ENCODE peak calls at places on chromosomes 7 and 10, in nine cellular contexts. N, A, G, V, C, Z, P, W and T are unnamed samples.
A peak's percentile ranks its signal among the peaks of the same experiment; 100 is the strongest.

GRCh38 chr10:26621889-26622681 is 75.4 kb upstream of the PDSS1 start:
- DNase-seq in W (peak; percentile 34), A (no peak), P (no peak), Z (peak; percentile 13), N (no peak), G (peak; percentile 6), V (peak; percentile 88), C (no peak), T (no peak)

GRCh38 chr7:50266893-50267386 is 37.6 kb upstream of the IKZF1 start:
- DNase-seq in Z (no peak), A (peak; percentile 82), N (peak; percentile 52), G (no peak), P (no peak), C (no peak), V (peak; percentile 63), W (no peak), T (peak; percentile 69)

GRCh38 chr7:101494602-101495329 is 132.1 kb downstream of the COL26A1 start:
- DNase-seq in C (no peak), P (no peak), G (no peak), W (no peak), Z (no peak), A (no peak), V (no peak), N (no peak), T (no peak)

GRCh38 chr7:139602143-139602722 is 78.7 kb downstream of the CLEC2L start:
- DNase-seq in N (no peak), C (no peak), W (no peak), P (no peak), V (no peak), A (peak; percentile 34), Z (peak; percentile 39), G (no peak), T (no peak)

GRCh38 chr7:28804157-28804556 is 154.0 kb downstream of the TRIL start:
- DNase-seq in C (no peak), Z (no peak), N (no peak), P (no peak), A (no peak), W (no peak), V (no peak), G (no peak), T (no peak)

GRCh38 chr7:45703911-45704682 is 129.9 kb downstream of the ADCY1 start:
- DNase-seq in Z (no peak), N (no peak), W (peak; percentile 5), C (peak; percentile 63), V (no peak), G (no peak), A (no peak), P (no peak), T (no peak)

GRCh38 chr10:104337985-104338735 is at the start of gene ITPRIP:
- DNase-seq in W (peak; percentile 73), C (peak; percentile 93), Z (peak; percentile 67), N (peak; percentile 62), G (peak; percentile 60), A (peak; percentile 85), P (no peak), V (peak; percentile 89), T (peak; percentile 67)

GRCh38 chr10:71280825-71281224 is 38.2 kb upstream of the SLC29A3 start:
- DNase-seq in P (no peak), Z (no peak), W (no peak), A (no peak), C (no peak), G (no peak), V (no peak), N (no peak), T (no peak)

GRCh38 chr7:47361746-47362215 is 220.1 kb downstream of the TNS3 start:
- DNase-seq in Z (peak; percentile 98), V (no peak), A (no peak), P (no peak), C (peak; percentile 77), N (no peak), G (no peak), W (peak; percentile 8), T (no peak)

GRCh38 chr7:66258409-66258808 is 53.3 kb downstream of the TPST1 start:
- DNase-seq in N (no peak), A (no peak), C (no peak), W (no peak), Z (no peak), G (no peak), V (no peak), P (no peak), T (no peak)

GRCh38 chr7:71210220-71210619 is 78.3 kb downstream of the GALNT17 start:
- DNase-seq in Z (no peak), C (no peak), W (peak; percentile 40), P (no peak), A (no peak), V (no peak), G (no peak), N (no peak), T (no peak)

GRCh38 chr7:129773328-129773731 is 161.8 kb downstream of the NRF1 start:
- DNase-seq in W (no peak), G (no peak), V (no peak), C (no peak), Z (no peak), P (no peak), A (no peak), N (no peak), T (no peak)

GRCh38 chr7:22356010-22356854 is 722 bp downstream of the RAPGEF5 start:
- DNase-seq in Z (peak; percentile 26), W (peak; percentile 30), C (no peak), N (no peak), G (no peak), V (peak; percentile 48), P (no peak), A (no peak), T (no peak)

GRCh38 chr10:55446603-55447002 is 645.6 kb upstream of the PCDH15 start:
- DNase-seq in N (no peak), G (no peak), W (no peak), P (no peak), V (no peak), Z (no peak), A (no peak), C (no peak), T (no peak)

GRCh38 chr10:112811741-112812551 is 138.1 kb upstream of the TCF7L2 start:
- DNase-seq in P (peak; percentile 43), A (no peak), N (no peak), C (peak; percentile 79), W (peak; percentile 34), G (no peak), V (peak; percentile 69), Z (peak; percentile 96), T (no peak)

GRCh38 chr7:20241491-20242261 is 24.5 kb upstream of the MACC1 start:
- DNase-seq in C (no peak), W (no peak), V (no peak), Z (peak; percentile 83), N (no peak), P (no peak), G (no peak), A (no peak), T (no peak)

GRCh38 chr10:70528726-70529362 is 50.3 kb downstream of the PALD1 start:
- DNase-seq in V (no peak), P (peak; percentile 39), W (no peak), C (no peak), A (no peak), N (no peak), Z (peak; percentile 87), G (no peak), T (no peak)

GRCh38 chr10:117533507-117534281 is 8.9 kb upstream of the EMX2 start:
- DNase-seq in Z (no peak), W (no peak), P (no peak), G (no peak), V (no peak), N (no peak), A (no peak), C (peak; percentile 75), T (no peak)

GRCh38 chr7:42244828-42245227 is 7.8 kb upstream of the GLI3 start:
- DNase-seq in C (no peak), V (no peak), P (no peak), N (no peak), Z (peak; percentile 54), G (no peak), A (no peak), W (no peak), T (no peak)

DNA sequence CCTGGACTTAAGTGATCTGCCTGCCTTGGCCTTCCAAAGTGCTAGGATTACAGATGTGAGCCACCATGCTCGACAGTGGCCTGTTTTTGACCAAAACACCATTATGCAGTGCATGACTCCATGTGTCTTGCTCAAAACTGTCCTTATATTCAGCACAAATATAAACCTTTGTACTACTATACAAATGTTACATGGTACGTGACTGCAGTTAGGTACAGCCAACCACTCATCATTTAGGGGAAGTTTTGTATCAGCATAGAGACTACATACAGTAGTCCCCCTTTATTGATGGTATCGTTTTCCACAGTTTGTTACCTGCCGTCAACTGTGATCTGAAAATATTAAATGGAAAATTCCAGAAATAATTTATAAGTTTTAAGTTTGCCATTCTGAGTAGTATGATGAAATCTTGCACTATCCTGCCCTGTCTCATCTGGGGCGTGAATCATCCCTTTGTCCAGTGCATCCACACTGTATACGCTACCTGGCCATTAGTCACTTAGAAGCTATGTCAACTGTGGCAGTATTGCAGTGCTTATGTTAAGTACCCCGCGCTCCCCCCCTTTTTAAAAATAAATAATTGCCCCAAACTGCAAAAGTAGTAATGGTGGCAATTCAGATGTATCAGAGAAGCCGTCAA is 23.3 kb upstream of the ZNF282 start:
- DNase-seq in V (no peak), C (no peak), W (no peak), G (no peak), N (no peak), P (no peak), Z (peak; percentile 87), A (no peak), T (no peak)
- H3K4me3 ChIP-seq in V (no peak overlapping the region), C (no peak overlapping the region), W (no peak overlapping the region), G (no peak overlapping the region), N (no peak overlapping the region), P (no peak overlapping the region), Z (no peak overlapping the region), A (no peak overlapping the region), T (no peak overlapping the region)

GRCh38 chr10:11195017-11195586 is 177.4 kb downstream of the CELF2 start:
- DNase-seq in N (no peak), P (no peak), A (no peak), V (no peak), G (no peak), W (no peak), Z (no peak), C (no peak), T (no peak)
- H3K4me1 ChIP-seq in N (peaks cover 92% of the 10 kb centered on the region), P (peaks cover 5% of the 10 kb centered on the region), A (peaks cover 94% of the 10 kb centered on the region), V (peaks cover 63% of the 10 kb centered on the region), G (peaks cover 19% of the 10 kb centered on the region), W (peaks cover 9% of the 10 kb centered on the region), Z (no peaks in the 10 kb centered on the region), C (peaks cover 33% of the 10 kb centered on the region), T (peaks cover 57% of the 10 kb centered on the region)

DNA sequence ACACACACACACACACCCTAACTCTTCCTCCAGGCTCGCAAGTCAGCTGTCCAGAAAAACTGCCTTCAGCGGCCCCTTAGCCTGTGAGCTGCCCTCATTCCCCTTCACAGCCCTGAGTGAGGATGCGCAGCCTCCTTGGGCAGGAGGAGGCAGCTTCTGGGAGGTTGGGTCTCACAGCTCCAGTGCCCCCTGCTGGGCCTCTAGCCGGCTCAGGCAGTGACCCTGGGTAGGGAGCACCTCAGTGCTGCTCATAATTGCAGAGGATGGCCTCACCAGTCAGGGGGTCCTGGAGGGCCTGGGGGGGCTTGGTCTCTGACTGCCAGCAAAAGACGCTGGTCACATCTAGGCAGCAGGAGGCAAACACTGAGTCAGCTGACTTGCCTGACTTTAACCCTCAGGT is 43.7 kb downstream of the ZNF273 start:
- DNase-seq in N (no peak), V (no peak), A (no peak), G (no peak), W (peak; percentile 31), C (no peak), P (no peak), Z (peak; percentile 8), T (no peak)
- H3K4me3 ChIP-seq in N (no peak overlapping the region), V (no peak overlapping the region), A (no peak overlapping the region), G (peak overlapping the region; percentile 57), W (no peak overlapping the region), C (peak overlapping the region; percentile 57), P (no peak overlapping the region), Z (peak overlapping the region; percentile 58), T (no peak overlapping the region)

GRCh38 chr7:16419126-16419525 is 2.2 kb downstream of the CRPPA start:
- DNase-seq in N (no peak), A (no peak), P (no peak), W (no peak), V (no peak), G (no peak), Z (no peak), C (no peak), T (no peak)
- H3K4me1 ChIP-seq in N (peaks cover 15% of the 10 kb centered on the region), A (peaks cover 15% of the 10 kb centered on the region), P (no peaks in the 10 kb centered on the region), W (peaks cover 25% of the 10 kb centered on the region), V (peaks cover 16% of the 10 kb centered on the region), G (peaks cover 14% of the 10 kb centered on the region), Z (peaks cover 39% of the 10 kb centered on the region), C (peaks cover 23% of the 10 kb centered on the region), T (no peaks in the 10 kb centered on the region)